ENCODE peak calls at places on chromosomes 16 and 17, in five cellular contexts. A is esophagus muscularis mucosa, T is HFF-Myc, W is PC-3, H is B cell. Z is an unnamed sample.
A peak's percentile ranks its signal among the peaks of the same experiment; 100 is the strongest.

GRCh38 chr16:11480634-11481033 is 106.1 kb downstream of the LITAF start:
- DNase-seq in W (no peak), H (no peak), T (no peak), A (no peak), Z (no peak)

GRCh38 chr16:70684146-70685060 is 1.4 kb downstream of the MTSS2 start:
- DNase-seq in T (no peak), A (no peak), H (no peak), W (no peak), Z (no peak)

GRCh38 chr16:29748077-29748759 is 2.4 kb upstream of the C16orf54 start:
- DNase-seq in W (no peak), A (no peak), H (no peak), T (no peak), Z (no peak)

GRCh38 chr17:8226536-8227237 is 16.3 kb upstream of the AURKB start:
- DNase-seq in T (no peak), A (peak; percentile 93), W (peak; percentile 3), H (peak; percentile 52), Z (peak; percentile 56)

GRCh38 chr16:1947369-1947670 is 4.3 kb upstream of the MSRB1 start:
- DNase-seq in W (no peak), T (no peak), H (no peak), A (no peak), Z (no peak)

GRCh38 chr16:55495616-55496289 is 13.1 kb upstream of the LPCAT2 start:
- DNase-seq in T (peak; percentile 70), W (no peak), A (peak; percentile 55), H (no peak), Z (no peak)

GRCh38 chr16:84509032-84509950 is 4.8 kb upstream of the MEAK7 start:
- DNase-seq in T (no peak), W (no peak), H (no peak), A (no peak), Z (no peak)

GRCh38 chr17:78434455-78435329 is 56.2 kb downstream of the PGS1 start:
- DNase-seq in H (no peak), A (no peak), W (no peak), T (no peak), Z (no peak)

GRCh38 chr16:48384982-48385271 is 286 bp downstream of the SIAH1 start:
- DNase-seq in A (no peak), H (no peak), W (no peak), T (no peak), Z (peak; percentile 87)

GRCh38 chr16:11794447-11794846 is 2.6 kb downstream of the ZC3H7A start:
- DNase-seq in A (no peak), T (no peak), H (no peak), W (no peak), Z (no peak)

GRCh38 chr17:77266891-77267341 is 126.1 kb downstream of the SEC14L1 start:
- DNase-seq in H (no peak), T (no peak), A (no peak), W (no peak), Z (peak; percentile 56)

GRCh38 chr16:2226245-2226793 is 2.9 kb downstream of the E4F1 start:
- DNase-seq in W (peak; percentile 53), T (no peak), A (no peak), H (no peak), Z (no peak)

GRCh38 chr17:752620-753219 is 656 bp upstream of the GEMIN4 start:
- DNase-seq in H (no peak), A (no peak), T (no peak), W (no peak), Z (no peak)

GRCh38 chr16:77462894-77463293 is 28.1 kb upstream of the ADAMTS18 start:
- DNase-seq in A (no peak), T (no peak), H (no peak), W (no peak), Z (no peak)

GRCh38 chr16:53022374-53022773 is 30.3 kb downstream of the CHD9NB start:
- DNase-seq in H (no peak), T (peak; percentile 24), A (no peak), W (peak; percentile 53), Z (peak; percentile 34)

GRCh38 chr16:29674188-29674587 is 4.8 kb upstream of the QPRT start:
- DNase-seq in T (no peak), H (no peak), W (no peak), A (no peak), Z (no peak)

GRCh38 chr16:88376835-88377726 is 5.7 kb upstream of the ZNF469 start:
- DNase-seq in W (no peak), T (no peak), H (no peak), A (no peak), Z (peak; percentile 36)

GRCh38 chr16:57958544-57958943 is 12.4 kb downstream of the CNGB1 start:
- DNase-seq in A (no peak), W (no peak), T (no peak), H (no peak), Z (no peak)

GRCh38 chr17:81034168-81034777 is 678 bp upstream of the BAIAP2 start:
- DNase-seq in W (no peak), H (no peak), A (no peak), T (no peak), Z (no peak)

GRCh38 chr17:181213-182163 is at the start of gene DOC2B:
- DNase-seq in T (no peak), H (no peak), A (no peak), W (peak; percentile 8), Z (no peak)

GRCh38 chr17:77494664-77495435 is 354.1 kb downstream of the SEC14L1 start:
- DNase-seq in A (no peak), T (no peak), H (peak; percentile 81), W (peak; percentile 83), Z (peak; percentile 88)

DNA sequence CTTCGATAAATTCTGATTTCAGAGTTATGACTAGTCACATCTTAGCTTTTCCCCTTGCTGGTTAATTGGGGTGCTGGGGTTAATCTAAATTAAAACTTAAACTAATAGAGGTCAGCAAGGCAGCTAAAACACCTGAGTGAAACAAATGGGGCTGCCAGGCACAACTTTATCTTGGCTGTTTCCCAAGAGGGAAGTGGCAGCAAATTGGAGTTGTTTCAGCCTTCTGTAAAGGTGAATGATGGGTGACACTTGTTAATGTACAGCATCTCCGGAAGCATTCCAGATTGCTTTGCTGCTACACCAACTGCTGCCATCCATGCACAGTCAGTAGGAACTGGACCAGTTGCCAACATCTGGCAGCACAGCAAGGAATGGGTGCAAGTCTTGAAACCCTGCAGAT is 43.9 kb downstream of the AATF start:
- DNase-seq in H (no peak), T (no peak), W (no peak), A (no peak), Z (no peak)
- TF ChIP-seq CTCF in H (no peak), T (no peak), W (no peak), A (no peak), Z (no peak)

DNA sequence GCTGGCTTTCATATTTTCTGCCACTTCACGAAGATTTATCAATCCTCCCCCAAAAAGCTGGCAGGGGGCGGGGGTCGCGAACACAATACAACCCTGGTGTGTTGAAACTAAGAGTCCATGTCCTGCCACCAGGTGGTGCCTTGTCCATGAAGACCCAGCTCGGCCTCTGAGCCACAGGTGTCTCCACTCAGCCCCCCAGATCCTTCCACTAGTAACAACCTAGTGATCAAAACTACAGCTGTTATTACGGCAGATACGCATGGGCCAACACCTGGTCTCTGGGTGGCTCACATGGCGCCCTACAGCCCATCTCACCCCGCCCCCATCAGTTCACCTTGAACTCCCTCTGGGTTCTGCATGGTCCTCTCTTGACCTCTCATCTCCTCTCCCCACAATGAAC is 27.7 kb downstream of the USP7 start:
- DNase-seq in W (no peak), H (peak; percentile 54), T (no peak), A (no peak), Z (no peak)
- TF ChIP-seq CTCF in W (no peak), H (no peak), T (no peak), A (peak; percentile 6), Z (no peak)

GRCh38 chr16:23504453-23505179 is 5.7 kb downstream of the GGA2 start:
- DNase-seq in A (peak; percentile 92), T (peak; percentile 71), H (peak; percentile 60), W (peak; percentile 73), Z (peak; percentile 71)
- TF ChIP-seq CTCF in A (no peak), T (no peak), H (no peak), W (no peak), Z (no peak)

GRCh38 chr17:31525801-31526549 is 134.5 kb downstream of the RAB11FIP4 start:
- DNase-seq in W (peak; percentile 32), T (no peak), A (no peak), H (peak; percentile 51), Z (no peak)
- TF ChIP-seq CTCF in W (peak; percentile 44), T (peak; percentile 55), A (no peak), H (no peak), Z (peak; percentile 18)

GRCh38 chr17:40886090-40886489 is 1.0 kb upstream of the KRT20 start:
- DNase-seq in A (no peak), T (peak; percentile 10), H (no peak), W (peak; percentile 25), Z (no peak)

GRCh38 chr17:40888321-40888720 is 3.3 kb upstream of the KRT20 start:
- DNase-seq in H (no peak), T (no peak), A (no peak), W (no peak), Z (no peak)

GRCh38 chr17:40883031-40883430 is 2.0 kb downstream of the KRT20 start:
- DNase-seq in T (no peak), A (no peak), W (no peak), H (no peak), Z (no peak)

GRCh38 chr17:40883960-40884359 is 1.1 kb downstream of the KRT20 start:
- DNase-seq in T (no peak), W (no peak), H (no peak), A (no peak), Z (no peak)

GRCh38 chr17:40884708-40885512 is at the start of gene KRT20:
- DNase-seq in T (no peak), H (no peak), W (peak; percentile 14), A (no peak), Z (no peak)
- TF ChIP-seq CTCF in T (peak; percentile 6), H (no peak), W (peak; percentile 33), A (no peak), Z (no peak)